ENCODE peak calls at places on chromosomes 7 and 10, in five cellular contexts. C is DMS79, J is fibroblast of pulmonary artery, L is HCT116, O is Daoy. Q is an unnamed sample.

GRCh38 chr7:64602518-64602917 is 39.6 kb upstream of the ZNF680 start:
- DNase-seq in C (no peak), J (peak), L (no peak), O (peak), Q (peak)

GRCh38 chr10:31770307-31770902 is 158.2 kb downstream of the ARHGAP12 start:
- DNase-seq in C (no peak), J (no peak), L (no peak), O (no peak), Q (no peak)

GRCh38 chr10:104937528-104937927 is 296.4 kb downstream of the SORCS3 start:
- DNase-seq in C (peak), J (peak), L (peak), O (peak), Q (peak)

GRCh38 chr10:74021248-74022055 is 23.5 kb downstream of the VCL start:
- DNase-seq in C (no peak), J (peak), L (no peak), O (no peak), Q (peak)

GRCh38 chr7:74502216-74502891 is 48.6 kb downstream of the GTF2IRD1 start:
- DNase-seq in C (no peak), J (no peak), L (no peak), O (no peak), Q (peak)

GRCh38 chr7:29620531-29620930 is 56.9 kb downstream of the PRR15 start:
- DNase-seq in C (no peak), J (no peak), L (no peak), O (no peak), Q (no peak)

GRCh38 chr10:2208106-2208505 is 470.8 kb upstream of the ADARB2 start:
- DNase-seq in C (no peak), J (no peak), L (no peak), O (peak), Q (no peak)

GRCh38 chr10:97127960-97128850 is 57.6 kb downstream of the SLIT1 start:
- DNase-seq in C (peak), J (no peak), L (no peak), O (no peak), Q (no peak)

GRCh38 chr7:112362796-112363195 is 87.5 kb upstream of the IFRD1 start:
- DNase-seq in C (peak), J (peak), L (no peak), O (no peak), Q (peak)

Q was measured in astrocyte of the spinal cord.